ENCODE peak calls at places on chromosomes 3 and 15, in seven cellular contexts. Y is HCT116, F is ovary, T is tibial nerve, L is thyroid gland, B is transverse colon, U is H54. H is an unnamed sample.

GRCh38 chr15:80072285-80072684 is 12.8 kb downstream of the ZFAND6 start:
- DNase-seq in Y (peak), F (no peak), T (no peak), L (no peak), B (no peak), U (no peak), H (no peak)

GRCh38 chr3:23810342-23811116 is 4.8 kb downstream of the UBE2E1 start:
- DNase-seq in Y (no peak), F (peak), T (peak), L (peak), B (peak), U (peak), H (peak)

GRCh38 chr3:197463279-197463678 is 92.5 kb downstream of the BDH1 start:
- DNase-seq in Y (no peak), F (no peak), T (no peak), L (no peak), B (no peak), U (no peak), H (no peak)

GRCh38 chr15:85726446-85726845 is 68.3 kb downstream of the KLHL25 start:
- DNase-seq in Y (no peak), F (no peak), T (no peak), L (no peak), B (no peak), U (no peak), H (no peak)

GRCh38 chr3:86785381-86785780 is 205.6 kb downstream of the VGLL3 start:
- DNase-seq in Y (no peak), F (no peak), T (no peak), L (no peak), B (no peak), U (no peak), H (no peak)

GRCh38 chr3:36904641-36905040 is 40.2 kb downstream of the TRANK1 start:
- DNase-seq in Y (no peak), F (no peak), T (no peak), L (peak), B (no peak), U (peak), H (peak)

GRCh38 chr3:116112686-116113085 is 332.6 kb downstream of the LSAMP start:
- DNase-seq in Y (no peak), F (no peak), T (no peak), L (no peak), B (no peak), U (no peak), H (no peak)

GRCh38 chr3:160704006-160704405 is 27.0 kb downstream of the ARL14 start:
- DNase-seq in Y (no peak), F (no peak), T (no peak), L (no peak), B (no peak), U (no peak), H (no peak)

GRCh38 chr3:160163259-160163878 is 61.9 kb upstream of the C3orf80 start:
- DNase-seq in Y (peak), F (no peak), T (no peak), L (no peak), B (no peak), U (no peak), H (no peak)

GRCh38 chr3:113535898-113536297 is 3.5 kb downstream of the SIDT1 start:
- DNase-seq in Y (no peak), F (no peak), T (no peak), L (no peak), B (no peak), U (no peak), H (no peak)

GRCh38 chr3:89000886-89001285 is 106.5 kb upstream of the EPHA3 start:
- DNase-seq in Y (no peak), F (no peak), T (no peak), L (no peak), B (no peak), U (no peak), H (no peak)

GRCh38 chr3:159971311-159971710 is 17.3 kb upstream of the IL12A start:
- DNase-seq in Y (no peak), F (no peak), T (no peak), L (no peak), B (no peak), U (no peak), H (no peak)

GRCh38 chr3:149559525-149559924 is 85.0 kb downstream of the TM4SF4 start:
- DNase-seq in Y (no peak), F (no peak), T (no peak), L (no peak), B (no peak), U (no peak), H (no peak)

GRCh38 chr3:149564079-149564478 is 89.6 kb downstream of the TM4SF4 start:
- DNase-seq in Y (no peak), F (no peak), T (no peak), L (no peak), B (no peak), U (no peak), H (no peak)

GRCh38 chr3:149566296-149566945 is 91.4 kb downstream of the WWTR1 start:
- DNase-seq in Y (no peak), F (no peak), T (no peak), L (no peak), B (no peak), U (no peak), H (no peak)

GRCh38 chr3:149559989-149560388 is 85.5 kb downstream of the TM4SF4 start:
- DNase-seq in Y (no peak), F (no peak), T (no peak), L (no peak), B (no peak), U (no peak), H (no peak)

DNA sequence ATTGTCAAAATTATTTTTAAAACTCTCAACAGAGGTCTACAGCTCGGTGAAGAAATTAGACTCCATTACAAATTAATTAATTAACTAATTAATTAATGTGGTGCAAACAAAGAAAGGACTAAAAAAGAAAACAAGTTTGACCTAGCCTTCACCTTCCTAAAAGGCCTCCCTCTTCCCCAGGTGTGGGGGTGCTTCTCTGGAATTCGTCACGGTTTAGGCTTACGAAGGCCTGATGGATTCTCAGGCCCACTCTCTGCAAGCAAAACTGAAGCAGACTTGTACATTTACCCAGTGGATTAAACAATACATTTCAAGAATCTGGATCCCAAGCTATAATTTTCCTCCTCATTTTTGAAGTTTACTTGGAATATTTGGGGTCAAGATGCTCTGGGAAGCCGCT is 88.6 kb downstream of the TM4SF4 start:
- DNase-seq in Y (no peak), F (no peak), T (no peak), L (no peak), B (no peak), U (no peak), H (no peak)
- TF ChIP-seq POLR2A in Y (no peak), F (no peak), T (no peak), L (no peak), B (no peak), U (no peak), H (no peak)

GRCh38 chr15:83422541-83422940 is 24.6 kb upstream of the SH3GL3 start:
- DNase-seq in Y (no peak), F (no peak), T (no peak), L (no peak), B (no peak), U (no peak), H (no peak)
- TF ChIP-seq POLR2A in Y (no peak), F (no peak), T (no peak), L (no peak), B (no peak), U (no peak), H (no peak)

DNA sequence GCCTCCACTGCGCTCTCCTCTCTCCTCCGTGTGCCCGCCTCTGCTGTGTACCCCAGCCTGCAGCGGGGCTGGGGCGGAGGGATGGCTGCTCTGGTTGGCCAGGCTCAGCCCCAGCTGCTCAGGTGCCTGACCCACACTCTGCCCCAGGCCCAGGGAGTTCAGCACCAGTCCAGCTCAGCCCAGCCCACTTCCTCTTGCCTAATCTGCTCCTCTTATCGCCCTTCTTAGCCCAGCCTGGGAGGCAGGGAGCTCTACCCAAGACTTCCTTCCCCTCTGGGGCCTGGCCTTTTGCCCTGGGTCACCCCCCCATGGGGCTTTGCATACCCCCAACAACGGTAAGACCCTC is 1.1 kb upstream of the PLCB2 start:
- DNase-seq in Y (no peak), F (no peak), T (no peak), L (no peak), B (peak), U (no peak), H (peak)
- TF ChIP-seq POLR2A in Y (no peak), F (no peak), T (no peak), L (no peak), B (no peak), U (no peak), H (no peak)

GRCh38 chr3:153818338-153818737 is 302.9 kb upstream of the ARHGEF26 start:
- DNase-seq in Y (no peak), F (no peak), T (no peak), L (no peak), B (no peak), U (no peak), H (no peak)
- TF ChIP-seq POLR2A in Y (no peak), F (no peak), T (no peak), L (no peak), B (no peak), U (no peak), H (no peak)

H was measured in spleen.